ENCODE peak calls at places on chromosome 11, in five cellular contexts. D, H, N, I and E are unnamed samples.

GRCh38 chr11:131447898-131448297 is 77.5 kb downstream of the NTM start:
- DNase-seq in H (no peak), I (no peak), D (no peak), N (no peak), E (no peak)

GRCh38 chr11:79139900-79140299 is 300.9 kb downstream of the TENM4 start:
- DNase-seq in N (no peak), D (no peak), I (no peak), H (no peak), E (no peak)

GRCh38 chr11:65958774-65959420 is 2.6 kb upstream of the SART1 start:
- DNase-seq in I (no peak), H (no peak), D (no peak), N (no peak), E (no peak)

GRCh38 chr11:132784441-132784840 is 747.9 kb downstream of the OPCML start:
- DNase-seq in H (peak; percentile 26), I (peak; percentile 33), N (peak; percentile 7), D (no peak), E (peak; percentile 27)

GRCh38 chr11:95991545-95991944 is 67.6 kb upstream of the MTMR2 start:
- DNase-seq in H (peak; percentile 52), N (peak; percentile 30), D (no peak), I (peak; percentile 18), E (no peak)

GRCh38 chr11:10113852-10114251 is 180.2 kb downstream of the SBF2 start:
- DNase-seq in D (no peak), I (no peak), H (no peak), N (no peak), E (no peak)

GRCh38 chr11:34749666-34750659 is 129.1 kb downstream of the EHF start:
- DNase-seq in I (peak; percentile 72), N (peak; percentile 96), D (no peak), H (peak; percentile 66), E (peak; percentile 86)

GRCh38 chr11:96134622-96135021 is 208.4 kb downstream of the MAML2 start:
- DNase-seq in D (no peak), I (peak; percentile 45), N (peak; percentile 57), H (peak; percentile 89), E (peak; percentile 55)

GRCh38 chr11:35247863-35248262 is 108.9 kb downstream of the CD44 start:
- DNase-seq in D (no peak), N (no peak), H (no peak), I (no peak), E (no peak)

GRCh38 chr11:35250192-35250591 is 111.2 kb downstream of the CD44 start:
- DNase-seq in H (no peak), I (no peak), N (no peak), D (no peak), E (no peak)

GRCh38 chr11:65189191-65189590 is 7.5 kb downstream of the CAPN1 start:
- DNase-seq in H (no peak), D (no peak), I (no peak), N (no peak), E (no peak)

GRCh38 chr11:43579919-43580276 is 100.6 kb upstream of the HSD17B12 start:
- DNase-seq in H (no peak), I (no peak), N (no peak), D (no peak), E (no peak)
- H3K9ac ChIP-seq in H (peak overlapping the region; percentile 51), I (peak overlapping the region; percentile 64), N (no peak overlapping the region), D (no peak overlapping the region), E (no peak overlapping the region)

DNA sequence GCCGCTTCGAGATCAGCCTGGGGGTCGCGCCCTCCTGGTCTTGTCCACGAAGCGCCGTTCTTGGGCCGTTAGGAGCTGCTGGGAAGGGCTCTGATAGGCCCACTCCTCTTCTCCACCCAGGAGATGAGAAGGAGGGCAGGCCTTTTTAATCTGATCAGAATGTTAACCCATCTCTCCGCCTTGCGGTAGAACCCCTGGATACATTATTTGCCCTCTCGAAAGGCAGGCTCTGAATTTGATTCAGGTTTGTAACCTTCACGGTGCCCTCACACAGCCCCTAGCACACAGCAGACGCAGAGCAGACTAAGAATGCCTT is at the start of gene CCDC83:
- DNase-seq in I (no peak), N (no peak), D (no peak), H (no peak), E (no peak)
- H3K9ac ChIP-seq in I (peak within 1 kb of the TSS; percentile 86), N (peak within 1 kb of the TSS; percentile 96), D (peak within 1 kb of the TSS; percentile 63), H (peak within 1 kb of the TSS; percentile 98), E (peak within 1 kb of the TSS; percentile 63)

GRCh38 chr11:47213985-47214564 is 699 bp upstream of the DDB2 start:
- DNase-seq in D (peak; percentile 68), N (peak; percentile 88), H (peak; percentile 83), I (peak; percentile 94), E (peak; percentile 89)
- H3K9ac ChIP-seq in D (no peak overlapping the region), N (peak overlapping the region; percentile 87), H (peak overlapping the region; percentile 97), I (peak overlapping the region; percentile 86), E (peak overlapping the region; percentile 43)

DNA sequence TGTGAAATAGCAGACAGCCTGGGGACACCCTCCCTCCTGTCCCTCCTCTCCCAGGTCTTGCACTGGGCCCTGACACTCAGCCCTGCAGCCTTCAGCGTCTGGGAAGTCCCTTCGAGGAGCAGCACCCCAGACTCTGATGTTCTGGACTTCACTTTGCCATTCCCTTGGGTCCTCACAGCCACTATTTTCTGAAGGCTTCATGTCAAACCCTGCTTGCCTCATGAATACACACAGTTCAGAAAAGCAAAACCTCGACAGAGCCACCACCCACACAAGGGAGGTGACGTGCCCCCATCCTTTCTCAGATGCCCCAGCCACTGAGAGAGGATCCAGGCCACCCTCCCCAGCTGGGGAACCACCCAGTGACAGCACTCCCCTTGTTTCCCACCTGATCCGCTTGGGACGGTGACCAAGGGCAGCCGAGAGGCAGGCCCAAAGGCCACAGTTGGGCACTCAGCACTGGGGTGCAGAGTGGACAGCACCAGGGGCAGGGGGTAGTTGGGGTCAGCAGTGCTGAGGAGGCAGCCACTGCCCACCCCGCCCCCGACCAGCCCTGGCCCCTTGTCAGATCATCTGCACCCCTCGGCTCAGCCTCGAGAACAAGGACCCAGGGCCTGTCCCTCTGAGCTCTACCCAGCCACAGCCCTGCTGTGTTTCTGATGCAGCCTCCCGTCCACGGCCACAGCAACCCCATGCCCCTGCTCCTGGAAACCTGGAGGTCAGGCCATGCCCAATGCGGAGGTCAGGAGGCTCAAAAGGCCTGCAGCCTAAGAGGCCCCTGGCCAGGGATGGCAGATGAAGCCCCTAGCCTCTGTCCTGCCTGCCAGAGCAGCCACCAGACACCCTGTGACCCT is 3.1 kb upstream of the TNNT3 start:
- DNase-seq in D (no peak), H (no peak), I (no peak), N (no peak), E (no peak)
- H3K9ac ChIP-seq in D (no peak overlapping the region), H (peak overlapping the region; percentile 30), I (no peak overlapping the region), N (peak overlapping the region; percentile 45), E (no peak overlapping the region)

DNA sequence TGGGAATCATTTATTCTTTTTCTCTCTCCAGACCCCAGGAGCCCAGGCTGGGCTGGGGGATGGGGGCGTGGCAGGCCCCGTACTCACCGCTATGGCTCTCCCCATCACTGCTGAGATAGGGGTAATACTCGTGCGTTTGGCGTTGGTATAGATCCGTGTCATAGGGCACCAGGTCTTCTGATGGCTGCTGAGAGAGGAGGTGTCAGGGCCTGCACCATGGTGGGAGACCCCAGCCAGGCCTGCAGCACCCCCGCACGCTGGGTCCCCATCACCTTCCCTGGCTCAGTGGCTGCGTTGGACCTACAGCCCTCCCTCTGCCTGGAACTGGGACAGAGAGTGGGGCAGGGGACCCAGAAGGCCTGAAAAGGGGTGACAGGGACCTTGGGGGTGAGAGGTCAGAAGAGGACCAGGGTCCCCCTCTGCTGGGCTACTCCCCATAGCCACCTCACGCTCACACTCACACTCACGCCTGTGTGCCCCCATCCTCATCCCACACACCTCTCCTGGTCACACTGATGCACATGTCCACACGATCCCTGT is 2.7 kb downstream of the SPI1 start:
- DNase-seq in I (no peak), N (no peak), D (no peak), H (no peak), E (no peak)
- H3K9ac ChIP-seq in I (no peak overlapping the region), N (no peak overlapping the region), D (no peak overlapping the region), H (no peak overlapping the region), E (no peak overlapping the region)

DNA sequence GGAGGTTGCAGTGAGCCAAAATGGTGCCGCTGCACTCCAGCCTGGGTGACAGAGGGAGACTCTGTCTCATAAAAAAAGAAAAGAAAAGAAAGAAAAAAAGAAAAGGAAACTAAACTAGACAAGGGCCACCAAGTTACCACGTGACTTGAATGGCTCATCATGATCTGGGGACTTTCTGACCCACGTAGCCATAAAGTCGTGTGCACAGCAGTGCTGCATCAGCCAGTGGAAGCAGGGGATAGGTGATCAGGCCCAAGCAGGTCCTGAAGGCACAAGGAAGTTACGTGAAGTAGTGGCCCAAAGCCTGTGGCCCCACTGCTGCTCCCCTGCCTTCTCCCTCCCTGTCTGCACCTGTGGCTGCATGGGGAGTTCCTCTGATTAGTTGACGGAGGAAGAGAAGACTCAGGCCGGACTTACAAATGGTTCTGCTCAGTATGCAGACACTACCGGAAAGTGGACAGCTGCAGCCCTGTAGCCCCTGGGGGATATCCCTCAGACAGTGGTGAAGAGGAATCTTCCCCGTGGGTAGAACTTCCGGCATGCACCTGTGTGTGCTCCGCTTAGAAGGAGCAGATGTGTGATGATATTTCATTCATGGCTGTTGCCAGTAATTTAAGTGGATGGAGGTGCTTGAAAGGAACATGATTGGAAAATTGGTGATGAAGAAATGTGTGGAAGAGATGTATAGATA is 18.2 kb upstream of the CD81 start:
- DNase-seq in I (no peak), N (no peak), H (no peak), D (no peak), E (no peak)
- H3K9ac ChIP-seq in I (no peak overlapping the region), N (no peak overlapping the region), H (no peak overlapping the region), D (no peak overlapping the region), E (no peak overlapping the region)